ENCODE peak calls at places on chromosomes 11 and 22, in four cellular contexts. U, B, Q and N are unnamed samples.

GRCh38 chr11:61011950-61012830 is 40.7 kb downstream of the CD6 start:
- DNase-seq in U (no peak), B (no peak), Q (no peak), N (no peak)

GRCh38 chr11:125902315-125902926 is 585 bp downstream of the PUS3 start:
- DNase-seq in B (no peak), Q (no peak), U (no peak), N (no peak)

GRCh38 chr11:101407324-101407723 is 176.5 kb downstream of the TRPC6 start:
- DNase-seq in Q (no peak), B (no peak), U (no peak), N (no peak)

GRCh38 chr11:14971865-14972580 is at the start of gene CALCA:
- DNase-seq in U (no peak), B (no peak), Q (no peak), N (no peak)

GRCh38 chr22:45784357-45785277 is 113.0 kb downstream of the ATXN10 start:
- DNase-seq in Q (no peak), B (no peak), U (no peak), N (no peak)

GRCh38 chr11:35014352-35014751 is 97.9 kb downstream of the PDHX start:
- DNase-seq in B (no peak), Q (no peak), U (peak; percentile 84), N (no peak)

GRCh38 chr11:73401924-73402833 is 26.0 kb downstream of the RELT start:
- DNase-seq in U (no peak), Q (no peak), B (no peak), N (no peak)

GRCh38 chr22:42462016-42462415 is 29.8 kb upstream of the NFAM1 start:
- DNase-seq in B (no peak), U (no peak), Q (no peak), N (no peak)

GRCh38 chr22:46574438-46574992 is 37.1 kb upstream of the CELSR1 start:
- DNase-seq in Q (peak; percentile 35), B (no peak), U (no peak), N (no peak)

GRCh38 chr22:36580371-36580770 is 51.4 kb upstream of the EIF3D start:
- DNase-seq in U (no peak), Q (no peak), B (no peak), N (no peak)

GRCh38 chr11:118522571-118523072 is 4.7 kb upstream of the TTC36 start:
- DNase-seq in B (no peak), U (no peak), Q (no peak), N (peak; percentile 48)

GRCh38 chr22:28381427-28382167 is 298.0 kb downstream of the TTC28 start:
- DNase-seq in U (peak; percentile 8), B (no peak), Q (no peak), N (no peak)

GRCh38 chr11:123246749-123247497 is 51.9 kb upstream of the CLMP start:
- DNase-seq in Q (peak; percentile 85), U (peak; percentile 65), B (peak; percentile 34), N (peak; percentile 83)

GRCh38 chr11:57325735-57326048 is 940 bp upstream of the TNKS1BP1 start:
- DNase-seq in U (no peak), B (no peak), Q (peak; percentile 76), N (no peak)

GRCh38 chr11:121575250-121575962 is 122.6 kb upstream of the SORL1-AS1 start:
- DNase-seq in U (peak; percentile 29), Q (peak; percentile 89), B (no peak), N (peak; percentile 16)

GRCh38 chr22:46833228-46833627 is 70.8 kb downstream of the TBC1D22A start:
- DNase-seq in Q (no peak), U (no peak), B (no peak), N (peak; percentile 73)

GRCh38 chr11:44711113-44711512 is 15.6 kb upstream of the TSPAN18 start:
- DNase-seq in U (no peak), B (no peak), Q (no peak), N (peak; percentile 76)

GRCh38 chr11:93686812-93687211 is 25.3 kb downstream of the CEP295 start:
- DNase-seq in Q (no peak), U (no peak), B (no peak), N (no peak)

GRCh38 chr22:38946771-38947170 is 10.6 kb upstream of the APOBEC3A start:
- DNase-seq in B (no peak), Q (peak; percentile 13), U (no peak), N (no peak)

GRCh38 chr11:10326080-10326964 is 21.4 kb downstream of the ADM start:
- DNase-seq in U (no peak), B (no peak), Q (no peak), N (no peak)

GRCh38 chr11:120130991-120131760 is 6.7 kb downstream of the TRIM29 start:
- DNase-seq in U (no peak), Q (peak; percentile 9), B (no peak), N (no peak)

GRCh38 chr11:61771995-61772455 is 19.6 kb downstream of the MYRF start:
- DNase-seq in B (no peak), U (no peak), Q (no peak), N (no peak)

GRCh38 chr11:82176945-82177344 is 556.7 kb downstream of the FAM181B start:
- DNase-seq in Q (no peak), U (no peak), B (no peak), N (no peak)

GRCh38 chr11:117170210-117170609 is 8.3 kb upstream of the SIDT2 start:
- DNase-seq in U (no peak), B (no peak), Q (no peak), N (no peak)

GRCh38 chr11:113475160-113475761 is at the start of gene DRD2:
- DNase-seq in Q (no peak), U (no peak), B (no peak), N (peak; percentile 69)

GRCh38 chr11:12410006-12410728 is 32.8 kb downstream of the PARVA start:
- DNase-seq in B (no peak), Q (no peak), U (no peak), N (peak; percentile 45)

DNA sequence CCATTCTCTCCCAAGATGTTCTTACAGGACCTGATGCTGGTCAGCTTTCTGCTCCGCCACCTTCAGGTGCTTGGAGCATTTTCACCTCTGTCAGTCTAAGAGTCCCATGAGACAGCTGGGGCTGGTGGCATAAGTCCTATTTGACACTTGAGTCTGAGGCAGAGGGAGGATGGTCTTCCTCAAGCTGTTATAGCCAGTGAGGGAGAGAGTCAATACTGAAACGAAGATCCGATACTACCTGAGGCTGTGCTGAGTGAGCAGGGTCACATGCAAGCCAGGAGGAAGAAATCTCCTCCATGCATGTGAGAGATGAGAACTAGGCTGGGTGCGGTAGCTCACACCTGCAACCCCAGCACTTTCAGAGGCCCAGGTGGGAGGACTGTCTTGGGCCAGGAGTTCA is 5.6 kb downstream of the ZFPL1 start:
- DNase-seq in B (no peak), U (no peak), Q (no peak), N (no peak)
- TF ChIP-seq CTCF in B (no peak), U (no peak), Q (no peak), N (no peak)

GRCh38 chr11:80365980-80366379 is 925.1 kb upstream of the TENM4 start:
- DNase-seq in Q (no peak), U (no peak), B (no peak), N (no peak)

GRCh38 chr11:80362578-80362977 is 921.7 kb upstream of the TENM4 start:
- DNase-seq in U (no peak), B (no peak), Q (no peak), N (no peak)

GRCh38 chr11:80365315-80365714 is 924.5 kb upstream of the TENM4 start:
- DNase-seq in Q (no peak), B (no peak), U (no peak), N (no peak)
- TF ChIP-seq CTCF in Q (no peak), B (no peak), U (no peak), N (no peak)

DNA sequence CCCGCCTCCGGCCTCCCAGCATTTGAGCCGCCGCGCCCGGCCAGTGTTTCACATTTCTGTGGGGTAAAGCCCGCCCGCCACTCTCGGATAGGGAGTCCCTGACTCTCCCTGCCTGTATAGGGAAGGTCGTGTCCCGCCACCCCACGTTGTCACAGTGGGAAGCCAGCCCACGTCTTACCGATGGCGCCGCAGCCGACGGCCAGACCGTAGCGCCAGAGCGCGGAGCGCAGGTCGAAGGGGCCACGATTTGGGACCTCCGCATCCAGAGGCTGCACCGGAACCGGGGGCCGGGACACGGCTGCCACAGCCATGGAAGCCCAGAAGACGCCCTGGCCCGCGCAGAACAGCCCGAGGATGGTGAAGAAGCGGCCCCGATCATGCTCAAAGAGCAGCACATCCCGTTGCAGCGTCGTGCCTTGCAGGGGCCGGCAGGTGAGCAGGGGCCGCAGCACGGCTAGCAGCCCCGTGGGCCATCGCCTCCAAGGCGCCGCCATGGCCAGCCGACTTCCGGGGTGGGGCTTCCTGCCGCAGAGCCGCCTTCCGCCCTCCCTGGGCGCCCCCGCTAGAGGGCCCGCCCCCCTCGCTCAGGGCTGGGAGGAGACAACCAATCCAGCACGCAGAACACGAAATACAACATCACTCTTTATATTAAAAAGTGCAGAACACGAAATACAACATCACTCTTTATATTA is at the start of gene TMEM223:
- DNase-seq in U (no peak), B (peak; percentile 25), Q (peak; percentile 93), N (peak; percentile 88)
- TF ChIP-seq CTCF in U (no peak), B (no peak), Q (peak; percentile 40), N (no peak)

DNA sequence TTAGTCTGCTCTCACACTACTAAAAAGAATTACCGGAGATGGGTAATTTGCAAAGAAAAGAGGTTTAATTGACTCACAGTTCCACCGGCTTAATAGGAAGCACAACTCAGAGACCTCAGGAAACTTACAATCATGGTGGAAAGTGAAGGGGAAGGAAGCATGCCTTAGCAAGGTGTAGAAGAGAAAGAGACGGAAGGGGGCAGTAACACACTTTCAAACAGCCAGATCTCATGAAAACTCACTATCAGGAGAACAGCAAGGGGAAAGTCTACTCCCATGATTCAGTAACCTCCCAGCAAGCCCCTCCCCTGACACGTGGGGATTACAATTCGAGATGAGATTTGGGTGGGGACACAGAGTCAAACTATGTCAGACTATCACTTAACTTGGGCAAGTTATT is 236.6 kb upstream of the ANO3 start:
- DNase-seq in B (no peak), U (no peak), Q (no peak), N (no peak)
- TF ChIP-seq CTCF in B (no peak), U (no peak), Q (no peak), N (no peak)

GRCh38 chr11:65013692-65014145 is 241 bp upstream of the ARL2 start:
- DNase-seq in U (peak; percentile 70), Q (peak; percentile 94), B (no peak), N (peak; percentile 96)
- TF ChIP-seq CTCF in U (no peak), Q (no peak), B (no peak), N (peak; percentile 54)

GRCh38 chr11:22670803-22671202 is 4.4 kb downstream of the GAS2 start:
- DNase-seq in U (no peak), Q (no peak), B (no peak), N (no peak)
- TF ChIP-seq CTCF in U (peak; percentile 33), Q (no peak), B (peak; percentile 19), N (no peak)